ENCODE peak calls at places on chromosomes 11 and 22, in six cellular contexts. A, D, P, C, H and F are unnamed samples. For H3K4me1, the result is how much of the 10 kb centered on the place peaks cover.

GRCh38 chr11:130911306-130911705 is 5.0 kb downstream of the SNX19 start:
- DNase-seq in A (no peak), D (no peak), P (no peak), C (no peak), H (no peak), F (no peak)

GRCh38 chr11:21897203-21897602 is 295.7 kb upstream of the ANO5 start:
- DNase-seq in A (no peak), D (no peak), P (no peak), C (no peak), H (no peak), F (no peak)

GRCh38 chr11:112540261-112540660 is 279.6 kb upstream of the PLET1 start:
- DNase-seq in A (no peak), D (no peak), P (no peak), C (no peak), H (no peak), F (no peak)

GRCh38 chr11:74870485-74870884 is 78.4 kb downstream of the XRRA1 start:
- DNase-seq in A (peak), D (peak), P (peak), C (peak), H (no peak), F (no peak)

GRCh38 chr11:104609297-104609696 is 289.0 kb downstream of the CASP12 start:
- DNase-seq in A (peak), D (peak), P (no peak), C (peak), H (no peak), F (no peak)

GRCh38 chr11:35083181-35084061 is 55.5 kb upstream of the CD44 start:
- DNase-seq in A (no peak), D (peak), P (no peak), C (no peak), H (peak), F (peak)

GRCh38 chr22:47136671-47137070 is 374.2 kb downstream of the TBC1D22A start:
- DNase-seq in A (no peak), D (no peak), P (no peak), C (no peak), H (no peak), F (no peak)

GRCh38 chr11:119376197-119376847 is 5.2 kb downstream of the USP2 start:
- DNase-seq in A (peak), D (no peak), P (no peak), C (peak), H (no peak), F (no peak)

GRCh38 chr11:1760351-1761109 is 3.2 kb downstream of the CTSD start:
- DNase-seq in A (no peak), D (no peak), P (peak), C (no peak), H (no peak), F (no peak)

GRCh38 chr11:86610559-86611341 is 61.7 kb downstream of the ME3 start:
- DNase-seq in A (peak), D (no peak), P (no peak), C (no peak), H (no peak), F (no peak)

GRCh38 chr22:48824673-48825651 is 1002.7 kb downstream of the BRD1 start:
- DNase-seq in A (no peak), D (no peak), P (no peak), C (no peak), H (no peak), F (no peak)

GRCh38 chr11:111749646-111750045 is 16.5 kb downstream of the PPP2R1B start:
- DNase-seq in A (no peak), D (no peak), P (no peak), C (no peak), H (no peak), F (no peak)

GRCh38 chr11:68090706-68091105 is 30.5 kb downstream of the CHKA start:
- DNase-seq in A (no peak), D (no peak), P (no peak), C (no peak), H (no peak), F (no peak)

GRCh38 chr11:133945087-133945974 is 11.4 kb downstream of the IGSF9B start:
- DNase-seq in A (no peak), D (no peak), P (no peak), C (peak), H (no peak), F (no peak)

GRCh38 chr11:111920908-111921307 is 2.2 kb downstream of the C11orf52 start:
- DNase-seq in A (no peak), D (no peak), P (no peak), C (no peak), H (no peak), F (no peak)

GRCh38 chr11:62958547-62959071 is 26.2 kb downstream of the SLC22A6 start:
- DNase-seq in A (no peak), D (no peak), P (no peak), C (no peak), H (no peak), F (no peak)

GRCh38 chr11:111777094-111778046 is 11.2 kb upstream of the PPP2R1B start:
- DNase-seq in A (peak), D (peak), P (peak), C (peak), H (peak), F (peak)

GRCh38 chr22:19701420-19702145 is 12.7 kb upstream of the SEPTIN5 start:
- DNase-seq in A (no peak), D (no peak), P (no peak), C (no peak), H (no peak), F (no peak)

GRCh38 chr11:1604711-1605110 is 3.6 kb downstream of the KRTAP5-3 start:
- DNase-seq in A (no peak), D (no peak), P (no peak), C (no peak), H (no peak), F (no peak)

GRCh38 chr22:20438678-20439492 is 1.3 kb upstream of the SCARF2 start:
- DNase-seq in A (peak), D (no peak), P (peak), C (peak), H (no peak), F (no peak)

GRCh38 chr11:69202511-69203221 is 46.9 kb downstream of the SMIM38 start:
- DNase-seq in A (no peak), D (no peak), P (no peak), C (no peak), H (no peak), F (no peak)

GRCh38 chr11:61785837-61786402 is 6.5 kb downstream of the TMEM258 start:
- DNase-seq in A (no peak), D (no peak), P (no peak), C (no peak), H (no peak), F (no peak)

GRCh38 chr11:95596011-95596489 is 193.5 kb downstream of the FAM76B start:
- DNase-seq in A (no peak), D (no peak), P (no peak), C (peak), H (no peak), F (no peak)

GRCh38 chr11:19676508-19677379 is 35.9 kb upstream of the NAV2 start:
- DNase-seq in A (no peak), D (no peak), P (no peak), C (no peak), H (no peak), F (no peak)

GRCh38 chr11:47533690-47534135 is 19.2 kb downstream of the CELF1 start:
- DNase-seq in A (no peak), D (no peak), P (no peak), C (no peak), H (no peak), F (no peak)

GRCh38 chr11:69493931-69494821 is 12.7 kb downstream of the LINC01488 start:
- DNase-seq in A (no peak), D (no peak), P (no peak), C (peak), H (no peak), F (no peak)

GRCh38 chr11:122717264-122717867 is 61.8 kb downstream of the UBASH3B start:
- DNase-seq in A (no peak), D (no peak), P (no peak), C (no peak), H (peak), F (no peak)

GRCh38 chr11:83006877-83007330 is 64.8 kb downstream of the RAB30 start:
- DNase-seq in A (no peak), D (no peak), P (no peak), C (peak), H (peak), F (no peak)

GRCh38 chr11:117970400-117971024 is 15.7 kb upstream of the IL10RA start:
- DNase-seq in A (no peak), D (no peak), P (no peak), C (no peak), H (no peak), F (no peak)

GRCh38 chr11:95764267-95764898 is 25.2 kb downstream of the FAM76B start:
- DNase-seq in A (peak), D (peak), P (peak), C (peak), H (no peak), F (no peak)

GRCh38 chr11:67638535-67639437 is 777 bp downstream of the TBX10 start:
- DNase-seq in A (no peak), D (no peak), P (no peak), C (no peak), H (no peak), F (no peak)

GRCh38 chr11:69909561-69910518 is 90.6 kb upstream of the FGF3 start:
- DNase-seq in A (no peak), D (no peak), P (peak), C (peak), H (no peak), F (no peak)

GRCh38 chr11:113373306-113373705 is 14.3 kb upstream of the ANKK1 start:
- DNase-seq in A (no peak), D (no peak), P (no peak), C (no peak), H (no peak), F (no peak)

GRCh38 chr11:111419641-111420327 is 40.7 kb upstream of the POU2AF1 start:
- DNase-seq in A (no peak), D (no peak), P (no peak), C (no peak), H (no peak), F (no peak)

GRCh38 chr11:87038235-87038960 is 664 bp downstream of the TMEM135 start:
- DNase-seq in A (no peak), D (no peak), P (no peak), C (peak), H (no peak), F (no peak)

GRCh38 chr11:72411623-72412532 is 22.5 kb downstream of the CLPB start:
- DNase-seq in A (peak), D (no peak), P (peak), C (peak), H (no peak), F (no peak)

GRCh38 chr11:86737752-86738151 is 62.6 kb upstream of the PRSS23 start:
- DNase-seq in A (no peak), D (no peak), P (no peak), C (no peak), H (no peak), F (no peak)

GRCh38 chr22:49889071-49889470 is 29.2 kb downstream of the ALG12 start:
- DNase-seq in A (no peak), D (no peak), P (no peak), C (no peak), H (no peak), F (no peak)

DNA sequence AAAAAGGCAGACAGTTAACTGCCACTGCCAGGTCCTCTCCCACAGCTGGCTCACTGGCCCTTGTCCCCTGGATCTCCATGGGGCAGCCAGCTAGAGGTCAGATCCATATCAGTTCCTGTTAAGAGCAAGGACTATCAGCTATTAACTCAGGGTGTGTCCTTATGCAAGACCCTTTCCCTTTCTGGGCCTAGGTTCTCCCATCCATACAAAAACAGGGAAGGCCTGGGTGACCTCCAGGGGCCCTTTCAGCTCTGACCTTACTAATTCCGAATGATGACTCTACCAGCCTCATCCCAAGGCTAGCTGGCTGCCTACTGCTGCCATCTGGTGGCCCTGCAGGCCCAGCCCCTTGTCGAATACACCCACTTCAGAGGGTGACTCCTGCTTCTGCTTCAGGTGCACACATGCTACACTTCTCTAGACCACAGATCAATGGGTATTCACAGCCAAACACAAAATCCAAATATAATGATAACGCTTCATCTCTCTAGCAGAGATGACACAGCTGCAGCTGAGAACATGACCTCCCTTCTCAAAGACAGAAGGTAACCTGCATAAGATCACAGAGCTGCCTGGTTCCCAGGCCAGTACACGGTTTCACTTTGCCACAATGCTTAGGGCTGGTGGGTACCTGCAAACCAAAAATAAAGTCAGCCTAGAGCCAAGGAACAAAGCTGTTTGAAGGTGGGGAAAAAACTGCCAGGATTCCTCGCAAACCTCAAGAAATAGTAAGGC is 34.1 kb downstream of the SERGEF start:
- DNase-seq in A (peak), D (no peak), P (peak), C (peak), H (no peak), F (peak)
- TF ChIP-seq REST in A (no peak), D (no peak), P (no peak), C (no peak), H (no peak), F (no peak)

GRCh38 chr11:71191201-71191600 is 61.2 kb downstream of the SHANK2 start:
- DNase-seq in A (no peak), D (no peak), P (no peak), C (no peak), H (no peak), F (no peak)

GRCh38 chr11:71190551-71190950 is 61.8 kb downstream of the SHANK2 start:
- DNase-seq in A (no peak), D (no peak), P (no peak), C (no peak), H (no peak), F (no peak)

GRCh38 chr11:71188073-71188472 is 64.3 kb downstream of the SHANK2 start:
- DNase-seq in A (no peak), D (no peak), P (no peak), C (no peak), H (no peak), F (no peak)

GRCh38 chr11:71189768-71190315 is 62.5 kb downstream of the SHANK2 start:
- DNase-seq in A (no peak), D (no peak), P (no peak), C (no peak), H (no peak), F (no peak)

GRCh38 chr11:71188886-71189767 is 63.2 kb downstream of the SHANK2 start:
- DNase-seq in A (no peak), D (no peak), P (no peak), C (no peak), H (no peak), F (no peak)
- TF ChIP-seq SIN3A in A (no peak), D (no peak), P (no peak), C (no peak), H (no peak), F (no peak)

GRCh38 chr11:44147751-44148150 is 52.3 kb downstream of the EXT2 start:
- DNase-seq in A (no peak), D (no peak), P (no peak), C (no peak), H (no peak), F (no peak)
- H3K4me1 ChIP-seq in A (under half), D (under half), P (under half), C (under half), H (under half), F (under half)

GRCh38 chr22:39362271-39362670 is 12.5 kb downstream of the SYNGR1 start:
- DNase-seq in A (no peak), D (no peak), P (peak), C (no peak), H (no peak), F (no peak)
- TF ChIP-seq REST in A (no peak), D (no peak), P (no peak), C (no peak), H (no peak), F (no peak)

GRCh38 chr11:36455658-36456111 is 54.4 kb downstream of the TRAF6 start:
- DNase-seq in A (no peak), D (no peak), P (no peak), C (peak), H (no peak), F (no peak)
- TF ChIP-seq SIN3A in A (no peak), D (no peak), P (no peak), C (no peak), H (no peak), F (no peak)

GRCh38 chr22:46116491-46116958 is 33.8 kb upstream of the PPARA start:
- DNase-seq in A (peak), D (peak), P (peak), C (peak), H (peak), F (no peak)

GRCh38 chr22:46115388-46115678 is 35.0 kb upstream of the PPARA start:
- DNase-seq in A (no peak), D (no peak), P (no peak), C (no peak), H (no peak), F (no peak)

GRCh38 chr22:46117206-46118199 is 32.8 kb upstream of the PPARA start:
- DNase-seq in A (no peak), D (no peak), P (no peak), C (no peak), H (no peak), F (no peak)

GRCh38 chr22:46114518-46115387 is 35.6 kb upstream of the PPARA start:
- DNase-seq in A (no peak), D (no peak), P (no peak), C (no peak), H (no peak), F (no peak)

DNA sequence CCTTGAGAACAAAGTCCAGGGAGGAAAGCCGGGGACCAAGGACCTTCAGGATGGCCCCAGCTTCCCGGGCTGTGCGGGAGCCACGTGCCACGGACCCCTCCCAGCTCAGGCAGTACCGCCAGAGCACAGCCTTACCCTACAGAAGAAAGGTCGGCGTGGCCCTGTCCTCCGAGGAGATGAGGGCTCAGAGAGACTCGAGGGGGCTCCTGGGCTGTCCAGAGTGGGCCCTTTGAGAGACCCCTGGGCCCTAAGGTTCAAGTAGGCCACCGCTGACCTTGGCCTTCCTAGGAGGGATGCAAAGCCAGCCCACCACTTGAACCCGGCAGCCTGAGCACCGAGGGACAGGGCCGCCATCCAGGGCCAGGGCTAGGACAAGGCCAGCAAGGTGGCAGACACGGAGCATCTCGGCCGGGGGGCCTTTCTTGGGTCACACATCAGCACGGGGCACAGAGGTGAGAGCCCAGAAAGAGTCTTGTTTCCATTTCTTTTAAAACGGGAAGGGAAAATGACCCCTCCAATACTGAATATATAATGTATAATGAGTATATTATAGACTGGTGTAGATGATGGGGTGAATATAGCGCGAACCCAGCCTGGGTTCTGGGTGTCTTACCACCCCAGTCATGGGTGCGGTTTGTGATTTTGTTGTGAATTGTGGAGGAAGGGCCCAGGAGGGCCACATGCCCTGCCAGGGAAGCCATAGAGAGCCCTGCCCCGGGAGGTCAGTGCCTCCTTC is 34.4 kb upstream of the PPARA start:
- DNase-seq in A (no peak), D (no peak), P (no peak), C (no peak), H (no peak), F (no peak)
- H3K4me1 ChIP-seq in A (under half), D (under half), P (under half), C (half or more), H (under half), F (half or more)

GRCh38 chr11:124876818-124877630 is 11.8 kb downstream of the ROBO3 start:
- DNase-seq in A (no peak), D (no peak), P (no peak), C (no peak), H (no peak), F (no peak)

GRCh38 chr11:124879999-124880611 is 14.9 kb downstream of the ROBO3 start:
- DNase-seq in A (no peak), D (no peak), P (no peak), C (no peak), H (no peak), F (no peak)

GRCh38 chr11:124879229-124879998 is 14.2 kb downstream of the ROBO3 start:
- DNase-seq in A (no peak), D (no peak), P (no peak), C (no peak), H (no peak), F (no peak)

GRCh38 chr11:124877631-124878496 is 12.6 kb downstream of the ROBO3 start:
- DNase-seq in A (no peak), D (no peak), P (no peak), C (no peak), H (no peak), F (no peak)

DNA sequence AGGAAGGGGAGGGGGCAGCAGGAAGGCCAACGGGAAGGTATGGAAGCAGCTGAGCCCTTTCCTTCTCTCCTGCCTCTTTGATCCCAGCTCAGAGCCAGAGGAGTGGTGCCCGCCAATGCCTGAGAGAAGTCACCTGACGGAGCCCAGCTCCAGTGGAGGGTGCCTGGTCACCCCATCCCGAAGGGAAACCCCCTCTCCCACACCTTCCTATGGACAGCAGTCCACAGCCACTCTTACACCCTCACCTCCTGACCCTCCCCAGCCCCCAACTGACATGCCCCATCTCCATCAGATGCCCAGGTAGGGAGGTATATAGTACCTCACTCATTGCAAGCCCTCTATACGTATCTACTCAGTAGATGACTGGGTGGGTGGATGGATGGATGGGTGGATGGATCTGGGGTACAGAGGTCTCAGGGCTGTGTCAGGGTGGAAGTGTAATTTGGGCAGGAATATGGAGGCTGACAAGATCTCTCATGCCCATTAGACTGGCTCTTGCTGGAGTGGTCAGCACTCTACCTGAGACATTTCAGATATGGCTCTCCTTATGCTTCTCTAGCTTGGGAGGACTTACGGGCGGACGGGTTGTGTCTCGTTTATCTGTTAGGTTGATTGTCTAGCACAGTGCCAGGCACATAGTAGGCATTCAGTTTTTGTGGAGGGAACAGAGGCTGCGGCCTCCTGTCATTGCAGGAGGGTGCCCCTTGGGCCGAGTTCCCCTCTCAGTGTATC is 13.4 kb downstream of the ROBO3 start:
- DNase-seq in A (no peak), D (no peak), P (no peak), C (peak), H (no peak), F (no peak)
- TF ChIP-seq REST in A (no peak), D (no peak), P (no peak), C (no peak), H (no peak), F (no peak)